ENCODE peak calls at places on chromosomes 13 and 19, in eight cellular contexts. W is midbrain; A is skeletal muscle cell; K is stimulated activated CD4-positive, alpha-beta T cell treated with anti-CD3 and anti-CD28 coated beads, Interleukin-4, amount 100 ng/mL, for 1 hour; H is lower leg skin; E is NCI-H1930; T is NCI-H1048; Y is stimulated activated naive CD4-positive, alpha-beta T cell. X is an unnamed sample.
A peak's percentile ranks its signal among the peaks of the same experiment; 100 is the strongest.

GRCh38 chr19:18645035-18645511 is 8.2 kb downstream of the KLHL26 start:
- DNase-seq in T (no peak), E (no peak), H (no peak), A (no peak), W (peak; percentile 72), Y (no peak), K (no peak), X (no peak)

GRCh38 chr13:67493835-67494234 is 263.7 kb upstream of the PCDH9 start:
- DNase-seq in K (no peak), Y (no peak), T (no peak), E (no peak), H (no peak), W (no peak), A (no peak), X (no peak)

GRCh38 chr19:12224676-12225075 is 61.8 kb downstream of the ZNF136 start:
- DNase-seq in H (no peak), K (no peak), E (no peak), Y (no peak), A (no peak), T (no peak), W (no peak), X (no peak)

GRCh38 chr13:106619688-106620555 is 52.0 kb upstream of the ARGLU1 start:
- DNase-seq in T (peak; percentile 10), E (peak; percentile 69), A (no peak), Y (no peak), W (peak; percentile 63), H (peak; percentile 62), K (no peak), X (no peak)

GRCh38 chr13:110005563-110005962 is 219.2 kb upstream of the IRS2 start:
- DNase-seq in K (no peak), H (peak; percentile 77), E (no peak), Y (no peak), T (no peak), W (no peak), A (no peak), X (no peak)

GRCh38 chr19:42275103-42275502 is 6.1 kb downstream of the CIC start:
- DNase-seq in Y (no peak), A (no peak), K (no peak), H (no peak), T (no peak), E (no peak), W (no peak), X (no peak)

GRCh38 chr13:49300716-49301589 is 53.2 kb downstream of the CDADC1 start:
- DNase-seq in A (no peak), H (no peak), W (peak; percentile 87), E (peak; percentile 56), K (peak; percentile 63), T (no peak), Y (peak; percentile 54), X (no peak)

GRCh38 chr13:27395007-27395510 is 29.4 kb upstream of the GTF3A start:
- DNase-seq in H (no peak), Y (no peak), W (no peak), K (no peak), T (no peak), E (no peak), A (no peak), X (no peak)

GRCh38 chr19:19865750-19866598 is at the start of gene ZNF253:
- DNase-seq in T (no peak), H (peak; percentile 100), A (peak; percentile 72), Y (peak; percentile 87), W (peak; percentile 97), E (peak; percentile 51), K (peak; percentile 95), X (peak; percentile 99)

GRCh38 chr13:64417609-64418008 is 2812.5 kb downstream of the PCDH9 start:
- DNase-seq in K (no peak), H (no peak), E (no peak), T (no peak), A (no peak), W (no peak), Y (no peak), X (no peak)

GRCh38 chr19:3374369-3375112 is 8.2 kb downstream of the NFIC start:
- DNase-seq in Y (no peak), H (peak; percentile 90), A (no peak), T (no peak), E (no peak), W (no peak), K (no peak), X (no peak)

GRCh38 chr19:48878219-48879024 is 6.2 kb downstream of the PPP1R15A start:
- DNase-seq in H (no peak), A (no peak), T (no peak), K (no peak), E (no peak), Y (peak; percentile 23), W (no peak), X (no peak)

GRCh38 chr13:31090096-31090495 is 71.6 kb downstream of the HSPH1 start:
- DNase-seq in T (no peak), H (no peak), K (no peak), W (no peak), E (no peak), Y (no peak), A (no peak), X (no peak)

GRCh38 chr19:19107663-19108062 is 30.6 kb downstream of the TMEM161A start:
- DNase-seq in H (no peak), K (no peak), E (no peak), Y (no peak), T (no peak), A (no peak), W (no peak), X (no peak)

GRCh38 chr19:12858041-12858928 is 20.0 kb downstream of the MAST1 start:
- DNase-seq in E (no peak), K (no peak), T (no peak), W (no peak), Y (no peak), H (no peak), A (no peak), X (no peak)

GRCh38 chr13:31092631-31093030 is 69.1 kb downstream of the HSPH1 start:
- DNase-seq in W (no peak), T (no peak), H (peak; percentile 42), E (no peak), K (no peak), Y (no peak), A (no peak), X (no peak)

GRCh38 chr19:13146763-13147563 is 3.2 kb downstream of the STX10 start:
- DNase-seq in K (no peak), Y (no peak), A (no peak), W (no peak), E (no peak), T (no peak), H (no peak), X (no peak)

GRCh38 chr13:28850226-28850625 is 30.1 kb downstream of the MTUS2 start:
- DNase-seq in Y (no peak), E (no peak), A (no peak), T (no peak), W (no peak), K (no peak), H (no peak), X (no peak)

GRCh38 chr13:30792257-30793000 is 57.1 kb downstream of the ALOX5AP start:
- DNase-seq in E (no peak), W (peak; percentile 65), H (peak; percentile 92), K (no peak), A (peak; percentile 93), Y (no peak), T (no peak), X (no peak)

GRCh38 chr19:51448011-51448744 is 10.1 kb downstream of the SIGLEC8 start:
- DNase-seq in A (no peak), K (peak; percentile 55), Y (no peak), W (no peak), T (no peak), H (no peak), E (no peak), X (no peak)

GRCh38 chr13:114211446-114211845 is 23.3 kb upstream of the CDC16 start:
- DNase-seq in K (no peak), W (no peak), E (no peak), A (no peak), H (no peak), Y (no peak), T (no peak), X (no peak)

GRCh38 chr13:36288794-36289391 is 8.7 kb downstream of the CCDC169 start:
- DNase-seq in Y (no peak), H (no peak), K (no peak), W (no peak), E (peak; percentile 12), T (no peak), A (no peak), X (no peak)

GRCh38 chr19:30309983-30310805 is 62.0 kb upstream of the ZNF536 start:
- DNase-seq in Y (no peak), H (peak; percentile 9), E (no peak), K (no peak), T (no peak), A (no peak), W (peak; percentile 19), X (no peak)

GRCh38 chr19:46704379-46705076 is 12.4 kb downstream of the PRKD2 start:
- DNase-seq in A (no peak), E (peak; percentile 56), Y (peak; percentile 82), H (peak; percentile 96), T (no peak), W (peak; percentile 45), K (peak; percentile 92), X (peak; percentile 95)

GRCh38 chr13:101018720-101019119 is 344.1 kb upstream of the TMTC4 start:
- DNase-seq in K (no peak), E (no peak), T (no peak), H (no peak), W (no peak), A (peak; percentile 19), Y (no peak), X (no peak)

GRCh38 chr13:73661687-73662425 is 472.3 kb downstream of the KLF12 start:
- DNase-seq in H (no peak), A (no peak), Y (no peak), K (no peak), T (no peak), E (no peak), W (no peak), X (no peak)

GRCh38 chr19:41172297-41173164 is 20.5 kb upstream of the CYP2S1 start:
- DNase-seq in K (no peak), T (no peak), A (no peak), W (no peak), Y (no peak), H (no peak), E (no peak), X (no peak)

GRCh38 chr13:50085063-50085462 is 69.8 kb downstream of the KCNRG start:
- DNase-seq in W (peak; percentile 83), T (no peak), A (no peak), E (peak; percentile 16), Y (no peak), H (no peak), K (no peak), X (no peak)

GRCh38 chr19:18895038-18895827 is 725 bp downstream of the CERS1 start:
- DNase-seq in Y (no peak), A (no peak), W (peak; percentile 21), E (peak; percentile 35), H (no peak), K (no peak), T (no peak), X (no peak)

GRCh38 chr13:63567031-63567430 is 2151.4 kb upstream of the PCDH20 start:
- DNase-seq in W (no peak), K (no peak), H (no peak), T (no peak), Y (no peak), A (no peak), E (no peak), X (no peak)